ENCODE peak calls at places on chromosomes 16 and 17, in five cellular contexts. U, P, K, W and B are unnamed samples.

GRCh38 chr17:30964878-30965277 is 6.0 kb upstream of the RNF135 start:
- DNase-seq in P (no peak), K (no peak), U (no peak), W (no peak), B (peak; percentile 5)

GRCh38 chr17:28908640-28909098 is 5.8 kb upstream of the DHRS13 start:
- DNase-seq in P (no peak), K (no peak), U (no peak), W (no peak), B (no peak)

GRCh38 chr16:31331807-31332301 is 23.1 kb upstream of the ITGAX start:
- DNase-seq in U (no peak), W (peak; percentile 69), P (no peak), K (no peak), B (no peak)

GRCh38 chr16:35391328-35391727 is 1931.9 kb downstream of the TP53TG3F start:
- DNase-seq in P (no peak), W (no peak), U (peak; percentile 6), K (no peak), B (no peak)

GRCh38 chr16:11627822-11628457 is 40.3 kb upstream of the SNN start:
- DNase-seq in K (no peak), P (no peak), U (peak; percentile 63), W (no peak), B (no peak)

GRCh38 chr17:39205112-39205526 is 5.0 kb downstream of the RPL19 start:
- DNase-seq in W (no peak), U (no peak), P (no peak), K (no peak), B (no peak)

GRCh38 chr17:73542323-73542722 is 101.9 kb downstream of the SDK2 start:
- DNase-seq in P (no peak), K (no peak), U (no peak), W (no peak), B (no peak)

GRCh38 chr16:56866955-56867830 is 2.2 kb downstream of the SLC12A3 start:
- DNase-seq in K (no peak), P (no peak), U (peak; percentile 43), W (peak; percentile 52), B (no peak)

GRCh38 chr16:89020068-89020924 is 43.3 kb upstream of the CBFA2T3 start:
- DNase-seq in K (peak; percentile 55), W (peak; percentile 47), U (no peak), P (no peak), B (no peak)

GRCh38 chr17:50946891-50947843 is 81.0 kb upstream of the TOB1 start:
- DNase-seq in W (no peak), K (no peak), P (no peak), U (no peak), B (peak; percentile 66)

GRCh38 chr16:30151091-30151490 is 28.1 kb upstream of the MAPK3 start:
- DNase-seq in K (no peak), U (no peak), W (no peak), P (no peak), B (no peak)

GRCh38 chr17:10748475-10749110 is 18.8 kb upstream of the TMEM220 start:
- DNase-seq in U (no peak), K (no peak), W (no peak), P (no peak), B (no peak)

GRCh38 chr17:55005520-55005919 is 37.0 kb downstream of the STXBP4 start:
- DNase-seq in K (no peak), P (no peak), U (peak; percentile 63), W (no peak), B (no peak)

GRCh38 chr16:79964104-79964503 is 363.6 kb upstream of the MAF start:
- DNase-seq in U (no peak), K (no peak), W (no peak), P (no peak), B (no peak)

GRCh38 chr17:29929006-29929543 is 953 bp downstream of the SSH2 start:
- DNase-seq in W (no peak), P (no peak), U (no peak), K (no peak), B (no peak)

GRCh38 chr17:45132569-45133463 is 501 bp upstream of the PLCD3 start:
- DNase-seq in U (peak; percentile 67), P (no peak), K (peak; percentile 96), W (peak; percentile 96), B (peak; percentile 93)
- TF ChIP-seq POLR2AphosphoS5 in U (peak; percentile 70), P (no peak), K (peak; percentile 87), W (peak; percentile 84), B (peak; percentile 28)

GRCh38 chr16:46690281-46691178 is 1.1 kb downstream of the ORC6 start:
- DNase-seq in P (no peak), U (no peak), K (peak; percentile 79), W (peak; percentile 39), B (no peak)
- H3K4me3 ChIP-seq in P (peak overlapping the region; percentile 88), U (peak overlapping the region; percentile 95), K (peak overlapping the region; percentile 94), W (peak overlapping the region; percentile 93), B (peak overlapping the region; percentile 83)

GRCh38 chr16:637081-638018 is 1.2 kb upstream of the METTL26 start:
- DNase-seq in P (no peak), K (peak; percentile 88), U (no peak), W (peak; percentile 96), B (peak; percentile 98)
- H3K27ac ChIP-seq in P (peak overlapping the region; percentile 53), K (peak overlapping the region; percentile 95), U (peak overlapping the region; percentile 72), W (peak overlapping the region; percentile 99), B (peak overlapping the region; percentile 95)

DNA sequence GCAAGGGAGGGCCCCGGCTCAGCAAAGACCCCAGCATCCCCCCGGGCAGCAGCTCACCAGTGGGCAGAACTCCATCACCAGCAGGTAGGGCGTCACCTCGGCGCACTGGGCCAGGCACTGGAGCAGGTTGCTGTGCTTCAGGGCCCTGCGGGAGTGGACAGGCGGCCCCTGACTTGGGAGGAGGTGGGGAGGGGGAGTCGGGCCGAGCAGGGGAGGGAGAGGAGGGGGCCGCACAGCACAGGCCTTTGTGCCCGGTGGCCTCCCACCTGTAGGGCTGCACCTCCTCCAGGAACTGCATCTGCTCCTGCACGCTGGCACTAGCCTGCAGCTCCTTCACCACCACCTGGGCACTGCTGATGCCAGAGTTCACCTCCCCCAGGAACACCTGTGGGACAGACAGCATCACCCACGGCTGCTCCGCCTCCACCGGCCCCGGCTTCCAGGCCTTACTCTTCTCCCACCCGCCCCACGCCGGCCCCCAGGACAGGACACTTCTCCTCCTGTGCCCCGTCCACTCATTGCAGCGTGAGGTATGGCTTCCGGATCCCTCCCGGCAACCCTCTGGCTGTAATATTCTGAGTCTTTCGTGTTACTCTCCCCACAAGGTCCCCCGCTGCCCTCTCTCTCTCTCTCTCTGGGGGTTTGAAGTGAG is 37.7 kb upstream of the PVALEF start:
- DNase-seq in W (peak; percentile 76), K (no peak), P (no peak), U (no peak), B (no peak)
- TF ChIP-seq POLR2AphosphoS5 in W (no peak), K (no peak), P (no peak), U (no peak), B (no peak)

DNA sequence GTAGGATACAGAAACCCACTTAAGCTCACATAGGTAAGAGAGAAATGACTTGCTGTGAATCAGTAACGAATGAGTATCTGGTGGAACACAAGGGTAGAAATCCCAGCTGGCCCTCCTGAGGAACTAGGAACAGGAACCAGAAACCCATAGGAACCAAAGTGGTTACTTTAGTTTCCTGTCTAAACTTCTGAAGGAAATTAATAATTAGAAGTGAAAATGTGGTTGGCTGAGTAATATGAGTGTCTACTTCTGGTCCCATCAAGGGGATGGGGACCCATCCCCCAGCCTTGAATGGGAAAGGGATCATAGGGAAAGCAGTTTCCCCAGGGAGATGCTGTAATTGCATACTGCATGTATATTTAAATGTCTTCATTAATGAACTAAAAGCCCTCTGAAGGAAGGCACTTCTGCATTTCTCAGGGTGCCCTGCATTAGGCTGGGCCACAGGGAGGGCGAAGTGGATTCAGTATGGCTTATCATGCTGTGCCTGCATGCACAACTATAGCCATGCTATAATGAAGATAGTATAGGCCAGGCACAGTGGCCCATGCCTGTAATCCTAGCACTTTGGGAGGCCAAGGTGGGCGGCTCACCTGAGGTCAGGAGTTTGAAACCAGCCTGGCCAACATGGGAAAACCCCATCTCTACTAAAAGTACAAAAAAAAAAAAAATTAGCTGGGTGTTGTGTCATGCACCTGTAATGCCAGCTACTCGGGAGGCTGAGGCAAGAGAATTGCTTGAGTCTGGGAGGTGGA is 45.6 kb downstream of the CYB5B start:
- DNase-seq in W (no peak), U (no peak), K (no peak), P (no peak), B (no peak)
- H3K4me3 ChIP-seq in W (no peak overlapping the region), U (no peak overlapping the region), K (no peak overlapping the region), P (no peak overlapping the region), B (no peak overlapping the region)

DNA sequence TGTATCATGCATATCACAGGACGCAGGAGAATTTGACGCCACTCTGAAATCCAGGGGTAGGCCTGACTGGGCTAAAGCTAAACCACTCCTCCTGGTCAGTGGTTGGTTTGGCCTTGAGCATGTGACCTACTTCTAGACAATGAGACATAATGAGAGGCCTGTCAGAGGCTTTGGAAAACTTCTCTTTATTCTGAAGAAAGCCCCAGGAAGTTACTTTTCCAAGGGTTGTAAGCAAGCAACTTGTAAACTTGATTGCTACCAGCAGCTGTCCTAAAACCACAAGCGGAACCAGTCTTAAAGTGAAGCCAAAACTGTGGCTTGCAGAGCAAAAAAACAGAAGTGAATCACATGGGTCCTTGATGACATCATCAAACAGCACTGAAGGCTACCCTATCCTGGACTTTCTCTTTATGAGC is 138.2 kb upstream of the COX10 start:
- DNase-seq in U (no peak), K (no peak), W (no peak), P (no peak), B (no peak)
- H3K27ac ChIP-seq in U (no peak overlapping the region), K (peak overlapping the region; percentile 72), W (peak overlapping the region; percentile 62), P (no peak overlapping the region), B (peak overlapping the region; percentile 65)

GRCh38 chr16:3021449-3022207 is 1.5 kb downstream of the TNFRSF12A start:
- DNase-seq in K (no peak), P (peak; percentile 81), W (no peak), U (peak; percentile 82), B (peak; percentile 91)

GRCh38 chr16:3022208-3022696 is 1.5 kb downstream of the HCFC1R1 start:
- DNase-seq in P (no peak), U (peak; percentile 82), W (peak; percentile 94), K (peak; percentile 87), B (peak; percentile 95)

GRCh38 chr16:3020604-3021448 is 658 bp downstream of the TNFRSF12A start:
- DNase-seq in W (peak; percentile 95), K (peak; percentile 94), U (peak; percentile 66), P (peak; percentile 78), B (peak; percentile 91)

GRCh38 chr16:3019594-3020246 is 448 bp upstream of the TNFRSF12A start:
- DNase-seq in K (no peak), P (no peak), U (no peak), W (no peak), B (no peak)

DNA sequence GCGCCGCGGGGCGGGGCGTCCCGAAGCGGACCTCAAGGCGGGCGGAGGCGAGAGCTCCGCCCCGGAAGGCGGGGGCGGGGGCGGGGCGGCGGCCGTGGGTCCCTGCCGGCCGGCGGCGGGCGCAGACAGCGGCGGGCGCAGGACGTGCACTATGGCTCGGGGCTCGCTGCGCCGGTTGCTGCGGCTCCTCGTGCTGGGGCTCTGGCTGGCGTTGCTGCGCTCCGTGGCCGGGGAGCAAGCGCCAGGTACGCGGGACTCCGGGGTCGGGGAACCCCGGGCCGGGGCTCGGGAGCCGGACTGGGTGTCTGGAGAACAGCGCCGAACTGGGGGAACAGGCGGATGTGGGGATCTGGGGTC is at the start of gene TNFRSF12A:
- DNase-seq in P (no peak), K (peak; percentile 94), W (peak; percentile 97), U (peak; percentile 49), B (no peak)
- TF ChIP-seq POLR2AphosphoS5 in P (no peak), K (peak; percentile 78), W (peak; percentile 85), U (peak; percentile 91), B (no peak)